ENCODE peak calls at places on chromosomes 13 and 19, in four cellular contexts. M is GM04504, V is NCI-H1092, U is A673. Y is an unnamed sample.

GRCh38 chr19:13835791-13836723 is 40.8 kb downstream of the ZSWIM4 start:
- DNase-seq in M (no peak), V (no peak), U (peak; percentile 21), Y (no peak)

GRCh38 chr19:1163934-1164683 is 10.0 kb downstream of the SBNO2 start:
- DNase-seq in M (no peak), V (no peak), U (no peak), Y (no peak)

GRCh38 chr19:6229216-6229913 is 50.4 kb downstream of the MLLT1 start:
- DNase-seq in M (no peak), V (no peak), U (no peak), Y (no peak)

GRCh38 chr19:29422686-29423085 is 103.1 kb upstream of the VSTM2B start:
- DNase-seq in M (no peak), V (no peak), U (no peak), Y (no peak)

GRCh38 chr19:44904426-44904994 is 1.1 kb upstream of the APOE start:
- DNase-seq in M (no peak), V (no peak), U (no peak), Y (no peak)

GRCh38 chr19:30711296-30711695 is 339.1 kb downstream of the ZNF536 start:
- DNase-seq in M (no peak), V (no peak), U (no peak), Y (peak; percentile 96)

GRCh38 chr19:8363803-8364771 is at the start of gene ANGPTL4:
- DNase-seq in M (peak; percentile 58), V (no peak), U (peak; percentile 83), Y (no peak)

GRCh38 chr19:46016426-46017094 is 6.3 kb downstream of the PGLYRP1 start:
- DNase-seq in M (peak; percentile 37), V (peak; percentile 52), U (peak; percentile 83), Y (peak; percentile 39)

GRCh38 chr19:18167975-18168645 is 5.5 kb upstream of the IFI30 start:
- DNase-seq in M (no peak), V (peak; percentile 7), U (peak; percentile 49), Y (peak; percentile 56)

GRCh38 chr19:11807099-11807380 is 7.0 kb upstream of the ZNF440 start:
- DNase-seq in M (no peak), V (no peak), U (no peak), Y (no peak)

GRCh38 chr19:50906217-50906616 is 5.0 kb downstream of the KLK4 start:
- DNase-seq in M (no peak), V (no peak), U (peak; percentile 49), Y (no peak)

GRCh38 chr19:45632468-45633196 is 6.6 kb downstream of the EML2 start:
- DNase-seq in M (peak; percentile 78), V (no peak), U (peak; percentile 92), Y (peak; percentile 89)

GRCh38 chr19:13153627-13154240 is 3.5 kb downstream of the IER2 start:
- DNase-seq in M (no peak), V (peak; percentile 50), U (no peak), Y (peak; percentile 57)

GRCh38 chr13:28494861-28495585 is at the start of gene FLT1:
- DNase-seq in M (no peak), V (no peak), U (peak; percentile 42), Y (no peak)

GRCh38 chr13:111143875-111144540 is 28.9 kb downstream of the ARHGEF7 start:
- DNase-seq in M (no peak), V (no peak), U (no peak), Y (no peak)

GRCh38 chr19:4910594-4911273 is 1.4 kb downstream of the UHRF1 start:
- DNase-seq in M (no peak), V (no peak), U (peak; percentile 52), Y (peak; percentile 45)

GRCh38 chr19:45455707-45456499 is 11.9 kb upstream of the FOSB start:
- DNase-seq in M (peak; percentile 99), V (no peak), U (peak; percentile 63), Y (peak; percentile 98)

GRCh38 chr19:4267101-4267900 is 11.8 kb upstream of the SHD start:
- DNase-seq in M (peak; percentile 3), V (peak; percentile 29), U (peak; percentile 76), Y (peak; percentile 85)

GRCh38 chr19:44072543-44073401 is 813 bp downstream of the ZNF284 start:
- DNase-seq in M (no peak), V (no peak), U (peak; percentile 4), Y (peak; percentile 5)

GRCh38 chr13:33213797-33214196 is 71.8 kb downstream of the STARD13 start:
- DNase-seq in M (no peak), V (no peak), U (peak; percentile 53), Y (no peak)

GRCh38 chr13:111302045-111302722 is 18.3 kb upstream of the TEX29 start:
- DNase-seq in M (no peak), V (no peak), U (no peak), Y (no peak)

GRCh38 chr19:55283548-55284393 is at the start of gene BRSK1:
- DNase-seq in M (peak; percentile 25), V (peak; percentile 51), U (peak; percentile 90), Y (peak; percentile 84)

GRCh38 chr19:16862826-16863405 is 25.9 kb upstream of the F2RL3 start:
- DNase-seq in M (no peak), V (no peak), U (no peak), Y (no peak)

GRCh38 chr19:46134527-46134926 is 10.0 kb upstream of the IGFL3 start:
- DNase-seq in M (no peak), V (no peak), U (no peak), Y (peak; percentile 67)

GRCh38 chr19:35522745-35523327 is 5.3 kb downstream of the SBSN start:
- DNase-seq in M (no peak), V (no peak), U (no peak), Y (no peak)

GRCh38 chr13:94825507-94825906 is 113.2 kb upstream of the SOX21 start:
- DNase-seq in M (no peak), V (peak; percentile 43), U (peak; percentile 79), Y (peak; percentile 66)

GRCh38 chr13:25375727-25376358 is 4.1 kb downstream of the ATP8A2 start:
- DNase-seq in M (peak; percentile 9), V (peak; percentile 21), U (peak; percentile 76), Y (peak; percentile 26)

GRCh38 chr19:46762245-46762890 is 16.1 kb upstream of the STRN4 start:
- DNase-seq in M (no peak), V (no peak), U (no peak), Y (no peak)

GRCh38 chr19:38168632-38169031 is 55.4 kb downstream of the DPF1 start:
- DNase-seq in M (no peak), V (no peak), U (no peak), Y (no peak)

Y was measured in SJCRH30.